ENCODE peak calls at places on chromosomes 6 and 20, in eight cellular contexts. T, R, O, P, W, D, G and N are unnamed samples. For H3K4me1, the result is how much of the 10 kb centered on the place peaks cover.

GRCh38 chr6:28802417-28803336 is 121.1 kb downstream of the TRIM27 start:
- DNase-seq in T (peak), R (no peak), O (peak), P (no peak), W (no peak), D (no peak), G (no peak), N (no peak)

GRCh38 chr6:5302995-5303622 is 41.8 kb downstream of the FARS2 start:
- DNase-seq in T (peak), R (peak), O (peak), P (peak), W (no peak), D (peak), G (no peak), N (peak)

GRCh38 chr6:134253681-134254080 is 64.2 kb downstream of the SGK1 start:
- DNase-seq in T (peak), R (no peak), O (peak), P (no peak), W (no peak), D (peak), G (no peak), N (no peak)

GRCh38 chr20:17636523-17637412 is 45.3 kb downstream of the RRBP1 start:
- DNase-seq in T (no peak), R (no peak), O (no peak), P (no peak), W (no peak), D (no peak), G (no peak), N (peak)

GRCh38 chr6:137976430-137976829 is 109.4 kb downstream of the TNFAIP3 start:
- DNase-seq in T (no peak), R (no peak), O (no peak), P (no peak), W (no peak), D (no peak), G (no peak), N (no peak)

GRCh38 chr6:15107644-15108382 is 138.1 kb upstream of the JARID2 start:
- DNase-seq in T (no peak), R (no peak), O (no peak), P (no peak), W (no peak), D (no peak), G (no peak), N (no peak)

GRCh38 chr6:131861356-131861755 is 53.5 kb downstream of the ENPP1 start:
- DNase-seq in T (peak), R (no peak), O (peak), P (no peak), W (no peak), D (no peak), G (no peak), N (no peak)

GRCh38 chr6:71727632-71728294 is 158.6 kb upstream of the RIMS1 start:
- DNase-seq in T (peak), R (no peak), O (no peak), P (no peak), W (no peak), D (no peak), G (no peak), N (no peak)

GRCh38 chr6:37068523-37069270 is 63.2 kb downstream of the FGD2 start:
- DNase-seq in T (no peak), R (no peak), O (no peak), P (no peak), W (no peak), D (no peak), G (no peak), N (no peak)

GRCh38 chr6:134161036-134161435 is 108.6 kb upstream of the SLC2A12 start:
- DNase-seq in T (peak), R (no peak), O (peak), P (no peak), W (no peak), D (peak), G (no peak), N (no peak)

GRCh38 chr6:125294036-125294435 is 7.7 kb downstream of the HDDC2 start:
- DNase-seq in T (no peak), R (no peak), O (no peak), P (no peak), W (no peak), D (no peak), G (no peak), N (no peak)

GRCh38 chr20:36856196-36856595 is 19.7 kb upstream of the TLDC2 start:
- DNase-seq in T (peak), R (no peak), O (no peak), P (no peak), W (no peak), D (no peak), G (no peak), N (no peak)

GRCh38 chr6:125300992-125301434 is 754 bp downstream of the HDDC2 start:
- DNase-seq in T (peak), R (no peak), O (peak), P (no peak), W (no peak), D (peak), G (no peak), N (no peak)

GRCh38 chr20:12395404-12396159 is 477.9 kb downstream of the BTBD3 start:
- DNase-seq in T (peak), R (no peak), O (no peak), P (no peak), W (no peak), D (peak), G (no peak), N (no peak)

GRCh38 chr6:6007311-6008113 is 787 bp upstream of the NRN1 start:
- DNase-seq in T (no peak), R (peak), O (no peak), P (no peak), W (no peak), D (no peak), G (peak), N (peak)

GRCh38 chr6:84774174-84775158 is 10.1 kb upstream of the TBX18 start:
- DNase-seq in T (peak), R (peak), O (no peak), P (peak), W (no peak), D (peak), G (peak), N (peak)

GRCh38 chr20:45032781-45033180 is 66.5 kb downstream of the STK4 start:
- DNase-seq in T (no peak), R (no peak), O (peak), P (no peak), W (no peak), D (no peak), G (no peak), N (no peak)

GRCh38 chr6:43964659-43965570 is 162.3 kb downstream of the MRPL14 start:
- DNase-seq in T (peak), R (no peak), O (no peak), P (no peak), W (no peak), D (no peak), G (no peak), N (no peak)

GRCh38 chr6:165782124-165782523 is 119.1 kb upstream of the PDE10A start:
- DNase-seq in T (no peak), R (no peak), O (no peak), P (no peak), W (no peak), D (peak), G (no peak), N (no peak)

GRCh38 chr6:90098025-90098474 is 198.6 kb downstream of the BACH2 start:
- DNase-seq in T (peak), R (no peak), O (peak), P (peak), W (peak), D (peak), G (peak), N (peak)

GRCh38 chr6:84072452-84072997 is 39.0 kb downstream of the MRAP2 start:
- DNase-seq in T (no peak), R (no peak), O (no peak), P (no peak), W (no peak), D (no peak), G (no peak), N (no peak)

GRCh38 chr6:141451508-141452353 is 681.0 kb upstream of the GJE1 start:
- DNase-seq in T (peak), R (no peak), O (peak), P (no peak), W (no peak), D (no peak), G (no peak), N (no peak)

GRCh38 chr20:63641792-63642517 is 11.3 kb downstream of the STMN3 start:
- DNase-seq in T (peak), R (peak), O (peak), P (peak), W (peak), D (peak), G (peak), N (peak)

GRCh38 chr6:45675634-45676033 is 297.9 kb upstream of the SUPT3H start:
- DNase-seq in T (no peak), R (no peak), O (no peak), P (no peak), W (no peak), D (no peak), G (no peak), N (no peak)

GRCh38 chr6:43221046-43221773 is 8.1 kb downstream of the DNPH1 start:
- DNase-seq in T (no peak), R (no peak), O (peak), P (no peak), W (no peak), D (no peak), G (peak), N (no peak)

GRCh38 chr6:105804000-105804399 is 282.1 kb upstream of the PRDM1 start:
- DNase-seq in T (no peak), R (no peak), O (no peak), P (no peak), W (no peak), D (no peak), G (no peak), N (no peak)

GRCh38 chr6:168928012-168928411 is 325.6 kb downstream of the THBS2 start:
- DNase-seq in T (no peak), R (no peak), O (no peak), P (no peak), W (no peak), D (no peak), G (no peak), N (no peak)

GRCh38 chr6:122781716-122782115 is 2.2 kb downstream of the FABP7 start:
- DNase-seq in T (no peak), R (no peak), O (no peak), P (no peak), W (no peak), D (no peak), G (no peak), N (no peak)

GRCh38 chr6:41346435-41346834 is 11.0 kb downstream of the NCR2 start:
- DNase-seq in T (peak), R (no peak), O (no peak), P (no peak), W (no peak), D (no peak), G (no peak), N (no peak)

GRCh38 chr20:49699200-49699992 is 14.3 kb downstream of the B4GALT5 start:
- DNase-seq in T (peak), R (no peak), O (peak), P (no peak), W (no peak), D (peak), G (no peak), N (no peak)

GRCh38 chr20:7085448-7085847 is 318.0 kb downstream of the BMP2 start:
- DNase-seq in T (peak), R (no peak), O (peak), P (no peak), W (no peak), D (peak), G (no peak), N (no peak)

GRCh38 chr6:36544228-36544627 is 3.1 kb downstream of the STK38 start:
- DNase-seq in T (peak), R (no peak), O (peak), P (no peak), W (no peak), D (no peak), G (no peak), N (no peak)

GRCh38 chr20:17878912-17879602 is 89.5 kb downstream of the SNX5 start:
- DNase-seq in T (no peak), R (no peak), O (no peak), P (no peak), W (no peak), D (no peak), G (no peak), N (no peak)

GRCh38 chr20:50341880-50342637 is 151.4 kb downstream of the CEBPB start:
- DNase-seq in T (no peak), R (no peak), O (no peak), P (no peak), W (no peak), D (no peak), G (no peak), N (no peak)

GRCh38 chr6:108850669-108851467 is 2.6 kb downstream of the ARMC2 start:
- DNase-seq in T (peak), R (no peak), O (no peak), P (peak), W (no peak), D (no peak), G (peak), N (peak)

GRCh38 chr20:51220293-51220706 is 197.4 kb upstream of the KCNG1 start:
- DNase-seq in T (peak), R (peak), O (no peak), P (peak), W (peak), D (peak), G (no peak), N (peak)

GRCh38 chr6:117448011-117448410 is 22.3 kb upstream of the ROS1 start:
- DNase-seq in T (peak), R (no peak), O (peak), P (no peak), W (no peak), D (no peak), G (no peak), N (no peak)

GRCh38 chr6:159788757-159789376 is 535 bp downstream of the TCP1 start:
- DNase-seq in T (peak), R (peak), O (peak), P (peak), W (peak), D (peak), G (peak), N (peak)

DNA sequence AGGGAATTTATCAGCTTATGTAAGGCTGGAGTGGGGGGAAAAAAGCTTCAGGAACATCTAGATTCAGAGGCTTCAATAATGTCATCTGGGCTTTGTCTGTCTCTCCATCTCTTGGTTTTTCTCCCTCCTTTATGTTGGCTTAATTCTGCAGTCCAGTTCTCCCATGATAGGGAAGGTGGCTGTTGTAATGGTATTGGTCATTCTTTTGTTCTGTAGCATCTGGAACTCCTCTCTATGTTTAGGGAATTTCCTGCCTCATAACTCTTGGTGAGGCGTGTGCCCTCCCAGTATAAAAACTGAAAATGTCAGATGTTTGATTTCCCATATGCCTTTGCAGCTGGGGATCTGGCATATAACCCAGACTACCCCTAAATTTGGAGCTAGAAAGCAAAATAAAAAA is 125.2 kb upstream of the COL21A1 start:
- DNase-seq in T (peak), R (no peak), O (no peak), P (no peak), W (no peak), D (no peak), G (no peak), N (no peak)
- H3K27ac ChIP-seq in T (no peak), R (no peak), O (no peak), P (peak), W (peak), D (peak), G (peak), N (no peak)

DNA sequence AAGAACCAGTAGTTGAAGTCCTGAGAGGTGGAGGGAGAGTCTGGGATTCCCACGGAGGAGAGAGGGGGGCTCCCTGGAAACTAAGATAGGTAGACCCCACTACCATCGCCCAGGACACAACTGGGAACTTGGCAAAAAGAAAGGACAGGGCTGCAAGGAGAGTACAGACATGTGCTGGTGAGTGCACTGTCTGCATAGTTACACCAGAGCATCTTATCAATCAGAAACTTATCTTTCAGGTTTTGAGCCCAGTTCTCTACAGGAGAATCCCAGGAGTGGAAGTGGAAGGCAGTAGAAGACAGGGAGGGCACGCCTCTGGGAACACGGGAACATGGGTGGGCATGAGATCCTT is 12.2 kb downstream of the NFKBIL1 start:
- DNase-seq in T (no peak), R (no peak), O (no peak), P (no peak), W (no peak), D (no peak), G (no peak), N (no peak)
- H3K4me1 ChIP-seq in T (under half), R (under half), O (under half), P (under half), W (under half), D (under half), G (under half), N (under half)

GRCh38 chr20:23206995-23207394 is 120.9 kb upstream of the CD93 start:
- DNase-seq in T (no peak), R (no peak), O (no peak), P (no peak), W (no peak), D (no peak), G (no peak), N (no peak)

GRCh38 chr20:23205656-23206055 is 119.5 kb upstream of the CD93 start:
- DNase-seq in T (peak), R (no peak), O (peak), P (peak), W (peak), D (peak), G (peak), N (peak)

GRCh38 chr20:23206061-23206460 is 119.9 kb upstream of the CD93 start:
- DNase-seq in T (no peak), R (no peak), O (no peak), P (no peak), W (no peak), D (no peak), G (no peak), N (no peak)

GRCh38 chr20:23203951-23204730 is 118.0 kb upstream of the CD93 start:
- DNase-seq in T (no peak), R (no peak), O (no peak), P (no peak), W (no peak), D (no peak), G (no peak), N (no peak)

DNA sequence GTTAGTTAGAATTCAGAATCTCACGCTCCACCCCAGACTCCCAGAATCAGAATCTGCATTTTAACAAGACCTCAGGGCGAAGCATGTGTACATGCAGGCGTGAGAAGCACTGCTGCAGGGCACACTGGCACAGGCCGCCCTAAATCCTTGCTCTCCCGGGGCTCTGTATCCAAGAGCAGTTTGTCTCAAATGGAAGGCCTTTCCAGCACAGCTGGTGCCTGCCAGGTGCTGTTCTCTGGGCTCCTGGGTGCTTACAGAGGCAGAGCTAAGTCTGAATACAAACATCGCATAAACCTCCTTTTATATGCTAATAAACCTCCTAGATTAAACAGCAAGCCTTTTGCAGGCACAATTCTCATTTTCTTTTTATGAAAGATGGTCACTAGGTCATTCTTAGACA is 119.1 kb upstream of the CD93 start:
- DNase-seq in T (no peak), R (no peak), O (no peak), P (no peak), W (no peak), D (no peak), G (no peak), N (no peak)
- H3K4me3 ChIP-seq in T (no peak), R (no peak), O (no peak), P (no peak), W (no peak), D (no peak), G (no peak), N (no peak)

GRCh38 chr20:48278961-48279481 is 493.7 kb upstream of the SULF2 start:
- DNase-seq in T (peak), R (no peak), O (peak), P (no peak), W (no peak), D (no peak), G (no peak), N (no peak)

GRCh38 chr20:48275325-48275724 is 490.0 kb upstream of the SULF2 start:
- DNase-seq in T (peak), R (no peak), O (peak), P (no peak), W (no peak), D (no peak), G (no peak), N (no peak)

GRCh38 chr20:48267825-48268615 is 482.7 kb upstream of the SULF2 start:
- DNase-seq in T (no peak), R (no peak), O (no peak), P (no peak), W (no peak), D (no peak), G (no peak), N (no peak)

GRCh38 chr20:48275737-48276342 is 490.6 kb upstream of the SULF2 start:
- DNase-seq in T (peak), R (no peak), O (no peak), P (no peak), W (no peak), D (peak), G (no peak), N (no peak)

DNA sequence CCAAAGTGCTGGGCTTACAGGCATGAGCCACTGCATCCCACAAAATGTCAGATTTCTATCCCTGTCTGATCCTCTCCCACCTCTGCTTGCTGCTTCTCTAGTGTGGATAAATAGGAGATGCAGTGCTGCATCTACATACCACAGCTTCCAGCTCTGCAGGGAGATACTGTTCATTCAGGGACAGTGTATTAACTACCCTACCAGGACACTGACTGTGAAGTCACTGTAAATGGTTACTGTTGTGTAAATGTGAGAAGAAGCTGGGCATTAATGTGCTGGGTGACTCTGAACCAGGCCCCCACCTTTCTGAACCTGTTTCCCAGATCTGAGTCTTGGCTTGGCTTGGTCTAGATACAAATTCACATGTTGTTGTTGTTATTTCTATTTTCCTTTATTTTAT is 488.6 kb upstream of the SULF2 start:
- DNase-seq in T (no peak), R (no peak), O (no peak), P (no peak), W (no peak), D (no peak), G (no peak), N (no peak)
- H3K27ac ChIP-seq in T (no peak), R (no peak), O (no peak), P (no peak), W (no peak), D (no peak), G (no peak), N (no peak)

DNA sequence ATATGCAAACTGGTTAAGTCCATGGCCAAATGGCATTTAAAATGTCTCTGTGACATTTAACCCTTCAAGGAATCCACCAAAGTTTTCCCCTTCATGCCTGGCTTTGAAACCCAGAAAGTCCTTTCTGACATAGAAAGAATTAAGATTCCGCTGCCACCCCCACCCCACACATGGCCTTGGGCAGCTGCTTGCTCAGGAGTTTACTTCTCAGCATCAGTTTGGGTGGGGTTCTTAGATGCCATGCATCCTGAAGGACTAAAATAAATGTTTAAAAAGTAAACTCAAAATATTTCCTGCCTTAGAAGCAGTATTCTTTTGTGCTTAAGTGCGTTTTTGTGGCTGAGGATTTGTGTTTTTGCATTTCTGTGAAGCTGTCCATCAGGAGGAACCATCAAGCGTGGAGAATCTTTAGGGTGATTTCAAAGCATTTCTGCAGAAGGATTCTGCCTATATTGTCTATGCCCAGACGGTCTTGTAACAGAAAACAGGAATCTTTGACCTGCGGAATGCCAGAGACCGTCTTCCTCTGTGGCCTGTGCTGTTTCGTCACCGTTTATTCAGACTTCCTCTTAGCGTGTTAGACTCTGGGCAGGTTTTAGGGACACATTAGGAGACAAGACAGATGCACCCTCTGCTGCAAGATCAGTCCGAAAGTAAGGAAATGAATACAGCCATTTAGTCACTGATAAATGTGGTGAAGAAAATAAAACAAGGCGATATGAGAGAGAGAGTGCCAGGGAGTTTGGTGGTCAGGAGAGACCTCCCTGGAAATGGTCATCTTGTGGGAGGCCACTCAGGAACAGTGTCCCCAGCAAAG is 6.2 kb downstream of the DUSP22 start:
- DNase-seq in T (no peak), R (no peak), O (no peak), P (no peak), W (no peak), D (no peak), G (no peak), N (no peak)
- H3K4me1 ChIP-seq in T (under half), R (under half), O (under half), P (half or more), W (under half), D (under half), G (under half), N (under half)